ENCODE peak calls at places on chromosomes 5 and 9, in five cellular contexts. E is H1, Z is HepG2, X is K562, I is GM12892. F is an unnamed sample.

GRCh38 chr9:32248189-32248712 is 136.2 kb upstream of the ACO1 start:
- DNase-seq in I (no peak), X (no peak), E (no peak), Z (peak; percentile 65), F (no peak)

GRCh38 chr9:19030899-19031298 is 2.1 kb downstream of the SAXO1 start:
- DNase-seq in X (no peak), E (no peak), I (no peak), Z (no peak), F (no peak)

GRCh38 chr9:86977205-86977835 is 30.0 kb upstream of the GAS1 start:
- DNase-seq in E (no peak), X (no peak), Z (no peak), I (no peak), F (no peak)

GRCh38 chr9:88530051-88530450 is 4.9 kb upstream of the NXNL2 start:
- DNase-seq in Z (peak; percentile 45), I (no peak), X (no peak), E (no peak), F (no peak)

GRCh38 chr9:129330711-129331279 is 152.7 kb upstream of the IER5L start:
- DNase-seq in Z (no peak), I (no peak), X (no peak), E (no peak), F (no peak)

GRCh38 chr5:158898185-158899177 is 201.2 kb downstream of the EBF1 start:
- DNase-seq in X (no peak), Z (no peak), E (no peak), I (no peak), F (no peak)

GRCh38 chr5:157772077-157772613 is 28.6 kb downstream of the LSM11 start:
- DNase-seq in I (no peak), X (no peak), E (no peak), Z (no peak), F (no peak)

GRCh38 chr9:76717176-76717575 is 47.1 kb upstream of the PCA3 start:
- DNase-seq in X (no peak), E (no peak), I (no peak), Z (no peak), F (no peak)

GRCh38 chr5:56569576-56569975 is 245.8 kb upstream of the MAP3K1 start:
- DNase-seq in Z (no peak), X (no peak), E (no peak), I (no peak), F (no peak)

GRCh38 chr9:129550199-129550839 is 70.6 kb downstream of the C9orf50 start:
- DNase-seq in Z (no peak), X (no peak), I (no peak), E (no peak), F (no peak)

GRCh38 chr9:94928696-94929372 is 202.3 kb downstream of the AOPEP start:
- DNase-seq in X (peak; percentile 49), E (no peak), Z (peak; percentile 72), I (no peak), F (no peak)

GRCh38 chr9:125820100-125820804 is 73.1 kb downstream of the PBX3 start:
- DNase-seq in I (no peak), X (no peak), E (no peak), Z (no peak), F (no peak)

GRCh38 chr5:1642221-1642620 is 118.5 kb upstream of the LPCAT1 start:
- DNase-seq in Z (no peak), X (no peak), I (no peak), E (no peak), F (no peak)

GRCh38 chr5:164345173-164345572 is 839.8 kb downstream of the MAT2B start:
- DNase-seq in I (no peak), X (no peak), Z (no peak), E (no peak), F (no peak)

GRCh38 chr9:6183227-6183551 is 32.4 kb upstream of the IL33 start:
- DNase-seq in E (no peak), Z (no peak), X (no peak), I (no peak), F (no peak)

GRCh38 chr5:142636093-142636492 is 49.8 kb downstream of the FGF1 start:
- DNase-seq in E (no peak), Z (no peak), X (no peak), I (no peak), F (no peak)

GRCh38 chr5:34967540-34967939 is 38.2 kb downstream of the DNAJC21 start:
- DNase-seq in E (no peak), Z (peak; percentile 35), I (no peak), X (no peak), F (no peak)

DNA sequence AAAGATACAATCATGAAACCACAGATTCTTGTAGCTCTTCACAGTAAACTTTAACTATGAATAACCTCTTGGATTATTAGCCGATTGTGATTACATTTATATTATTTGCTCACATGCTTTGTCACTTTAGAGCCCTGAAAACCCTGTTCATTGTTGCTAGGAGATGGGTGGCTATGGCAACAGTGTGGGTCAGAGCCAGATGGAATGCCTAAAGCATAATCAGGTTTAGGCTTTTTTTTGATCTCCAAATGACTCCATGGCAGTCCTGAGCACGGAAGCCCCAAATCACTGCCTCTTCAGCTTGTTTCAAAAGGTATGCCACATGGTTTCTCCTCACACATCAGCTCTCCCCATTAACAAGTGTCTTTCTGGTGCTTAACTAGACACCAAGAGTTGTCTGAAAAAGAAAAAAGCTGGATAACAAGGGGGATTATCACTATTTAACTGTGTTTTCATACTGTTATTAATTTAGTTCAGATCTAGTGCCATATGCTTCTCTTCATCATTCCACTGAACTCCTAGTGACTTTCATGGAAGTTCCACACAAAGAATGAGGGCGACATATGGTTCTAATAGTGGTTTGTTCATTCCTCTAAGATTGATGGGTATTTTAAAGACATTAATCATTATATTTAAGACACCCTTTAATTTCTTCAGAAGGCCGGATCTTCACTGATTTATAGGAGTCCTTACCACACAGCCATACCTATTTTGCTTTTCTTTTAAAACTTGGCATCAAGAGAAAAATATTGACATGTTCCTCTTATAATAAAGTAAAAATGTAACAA is 88.7 kb upstream of the PAM start:
- DNase-seq in E (no peak), Z (no peak), I (no peak), X (no peak), F (no peak)
- TF ChIP-seq TAF1 in E (no peak), Z (no peak), I (no peak), X (no peak), F (no peak)

GRCh38 chr5:66720776-66721175 is 124.6 kb downstream of the MAST4 start:
- DNase-seq in I (no peak), Z (no peak), X (no peak), E (no peak), F (no peak)
- TF ChIP-seq TAF1 in I (no peak), Z (no peak), X (no peak), E (no peak), F (no peak)

GRCh38 chr5:83789376-83789775 is 68.7 kb upstream of the HAPLN1 start:
- DNase-seq in Z (no peak), X (no peak), E (no peak), I (no peak), F (no peak)

GRCh38 chr5:83780681-83781080 is 60.0 kb upstream of the HAPLN1 start:
- DNase-seq in I (no peak), X (no peak), E (no peak), Z (no peak), F (no peak)

DNA sequence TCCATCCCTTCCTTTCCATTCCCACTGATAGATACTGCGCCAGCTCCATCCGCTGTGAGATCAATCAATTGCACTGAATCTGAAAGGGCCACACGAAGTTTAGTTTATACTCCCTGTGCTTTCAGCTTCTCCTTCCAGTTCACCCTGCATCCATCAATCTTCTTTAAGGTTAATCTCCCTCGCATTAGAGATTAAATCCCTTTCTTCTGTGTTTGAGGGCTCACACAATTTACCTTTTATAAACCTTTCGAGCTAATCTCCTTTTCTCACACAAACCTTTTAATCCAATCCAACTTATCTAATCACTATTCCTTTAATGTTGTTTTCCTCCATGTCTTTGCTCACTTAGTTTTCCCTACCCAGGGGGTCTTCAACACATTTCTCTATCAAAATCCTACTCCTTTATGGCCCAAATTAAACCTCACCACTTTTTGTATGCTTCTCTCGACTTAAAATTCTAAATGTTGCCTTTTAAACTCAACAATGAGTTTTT is 64.6 kb upstream of the HAPLN1 start:
- DNase-seq in I (no peak), X (no peak), E (no peak), Z (no peak), F (no peak)
- TF ChIP-seq TAF1 in I (no peak), X (no peak), E (no peak), Z (no peak), F (no peak)

DNA sequence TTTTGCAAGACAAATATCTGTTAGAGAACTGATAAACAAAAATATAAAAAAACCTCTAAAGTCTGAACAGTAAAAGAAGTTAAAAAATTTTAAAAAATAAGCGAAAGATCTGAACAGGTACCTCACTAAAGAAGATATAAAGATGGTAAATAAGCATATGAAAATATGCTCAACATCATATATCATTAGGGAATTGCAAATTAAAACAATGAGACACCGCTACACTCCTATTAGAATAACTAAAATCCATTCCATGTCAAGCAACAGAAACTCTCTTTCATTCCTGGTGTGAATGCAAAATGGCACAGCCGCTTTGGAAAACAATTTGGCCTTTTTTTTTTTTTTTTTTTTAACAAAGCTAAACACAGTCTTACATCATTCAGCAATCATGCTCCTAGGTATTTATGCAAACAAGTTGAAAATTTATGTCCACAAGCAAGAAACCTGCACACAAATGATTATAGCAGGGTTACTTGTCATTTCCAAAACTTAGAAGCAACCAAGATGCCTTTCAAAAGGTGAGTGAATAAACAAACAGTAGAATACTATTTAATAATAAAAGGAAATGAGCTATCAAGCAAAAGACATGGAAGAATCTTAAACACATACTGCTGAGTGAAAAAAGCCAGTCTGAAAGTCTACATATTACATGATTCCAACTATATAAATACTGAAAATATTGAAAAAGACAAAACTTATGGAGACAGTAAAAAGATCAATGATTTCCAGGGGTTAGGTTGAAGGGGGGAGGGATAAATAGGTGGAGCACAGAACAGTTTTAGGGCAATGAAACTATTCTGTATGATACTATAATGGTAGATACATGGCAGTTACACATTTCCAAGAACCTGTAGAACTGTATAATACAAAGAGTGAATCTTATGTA is 22.1 kb downstream of the ANXA1 start:
- DNase-seq in Z (no peak), E (no peak), X (no peak), I (no peak), F (no peak)
- TF ChIP-seq TAF1 in Z (no peak), E (no peak), X (no peak), I (no peak), F (no peak)

DNA sequence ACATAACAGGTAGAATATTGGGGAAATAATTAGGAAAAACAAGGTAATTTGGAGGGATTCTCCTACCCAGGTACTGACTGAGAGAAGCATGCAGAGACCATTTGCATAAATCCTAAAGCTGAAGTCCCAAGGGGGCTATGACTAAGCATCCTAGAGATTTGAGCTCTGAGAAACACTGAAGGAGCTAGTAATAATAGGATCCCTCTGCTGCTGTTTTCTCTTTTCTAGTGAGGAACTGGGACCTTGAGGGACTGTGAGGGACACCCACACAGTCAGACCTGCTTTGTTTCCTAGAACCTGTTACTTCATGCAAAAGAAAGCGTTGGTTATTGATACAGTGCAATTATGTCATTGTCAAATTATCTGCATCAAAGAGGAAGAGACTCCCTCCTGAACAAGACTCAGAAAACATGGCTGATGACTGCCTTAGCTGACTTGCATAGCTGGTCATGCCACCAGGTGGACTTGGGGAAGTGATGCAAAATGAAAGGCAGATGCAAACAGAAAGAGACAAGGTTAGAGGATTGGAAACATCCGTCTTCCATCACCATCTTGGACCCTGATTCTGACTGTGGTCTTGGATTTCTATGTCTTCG is 335.4 kb downstream of the NTRK2 start:
- DNase-seq in I (no peak), X (no peak), E (no peak), Z (no peak), F (no peak)
- TF ChIP-seq TAF1 in I (no peak), X (no peak), E (no peak), Z (no peak), F (no peak)

GRCh38 chr5:169099801-169100734 is 200.9 kb downstream of the SLIT3 start:
- DNase-seq in X (no peak), E (no peak), I (no peak), Z (no peak), F (no peak)
- TF ChIP-seq TAF1 in X (no peak), E (no peak), I (no peak), Z (no peak), F (no peak)

F was measured in GM12891.